ENCODE peak calls at places on chromosomes 3 and 15, in four cellular contexts. T, H, U and B are unnamed samples.

GRCh38 chr3:12782172-12782815 is 14.2 kb upstream of the CAND2 start:
- DNase-seq in T (peak; percentile 75), H (no peak), U (no peak), B (no peak)

GRCh38 chr3:50100956-50101845 is 12.5 kb downstream of the RBM5 start:
- DNase-seq in T (peak; percentile 66), H (no peak), U (no peak), B (no peak)

GRCh38 chr15:34241376-34242350 is 16.8 kb downstream of the EMC4 start:
- DNase-seq in T (peak; percentile 51), H (peak; percentile 75), U (peak; percentile 43), B (no peak)

GRCh38 chr15:63896336-63897115 is 62.8 kb upstream of the HERC1 start:
- DNase-seq in T (peak; percentile 81), H (peak; percentile 50), U (peak; percentile 85), B (peak; percentile 90)

GRCh38 chr3:10196389-10197052 is 31.8 kb downstream of the IRAK2 start:
- DNase-seq in T (peak; percentile 90), H (no peak), U (no peak), B (peak; percentile 40)

GRCh38 chr15:85125056-85125661 is 143.5 kb downstream of the PDE8A start:
- DNase-seq in T (peak; percentile 57), H (no peak), U (no peak), B (no peak)

GRCh38 chr15:36323607-36324006 is 255.8 kb upstream of the CDIN1 start:
- DNase-seq in T (no peak), H (no peak), U (no peak), B (no peak)

GRCh38 chr3:61561374-61562041 is at the start of gene PTPRG:
- DNase-seq in T (peak; percentile 94), H (peak; percentile 68), U (no peak), B (no peak)

GRCh38 chr15:51780636-51781035 is 29.2 kb downstream of the TMOD2 start:
- DNase-seq in T (peak; percentile 15), H (no peak), U (no peak), B (no peak)

GRCh38 chr15:99416191-99417188 is 149.3 kb upstream of the MEF2A start:
- DNase-seq in T (no peak), H (no peak), U (no peak), B (no peak)

GRCh38 chr3:170037463-170038433 is at the start of gene GPR160:
- DNase-seq in T (peak; percentile 15), H (peak; percentile 54), U (peak; percentile 79), B (no peak)

GRCh38 chr3:53312832-53313231 is 34.5 kb downstream of the DCP1A start:
- DNase-seq in T (no peak), H (no peak), U (no peak), B (no peak)

GRCh38 chr3:14816359-14816758 is 2.4 kb upstream of the FGD5 start:
- DNase-seq in T (no peak), H (no peak), U (no peak), B (no peak)

GRCh38 chr3:42960781-42961180 is 18.3 kb upstream of the GASK1A start:
- DNase-seq in T (no peak), H (no peak), U (no peak), B (no peak)

GRCh38 chr15:74176262-74177208 is 3.0 kb downstream of the ISLR start:
- DNase-seq in T (no peak), H (no peak), U (no peak), B (no peak)
- TF ChIP-seq ELK1 in T (no peak), H (no peak), U (no peak), B (no peak)

GRCh38 chr3:71703796-71704195 is 21.4 kb downstream of the EIF4E3 start:
- DNase-seq in T (no peak), H (no peak), U (no peak), B (no peak)
- TF ChIP-seq ELK1 in T (no peak), H (no peak), U (no peak), B (no peak)

GRCh38 chr15:77033729-77034619 is 36.9 kb downstream of the TSPAN3 start:
- DNase-seq in T (no peak), H (no peak), U (no peak), B (no peak)

GRCh38 chr15:77035999-77036471 is 34.9 kb downstream of the TSPAN3 start:
- DNase-seq in T (no peak), H (no peak), U (no peak), B (no peak)

GRCh38 chr15:77035584-77035983 is 35.3 kb downstream of the TSPAN3 start:
- DNase-seq in T (no peak), H (no peak), U (no peak), B (no peak)

GRCh38 chr15:77033417-77033728 is 37.5 kb downstream of the TSPAN3 start:
- DNase-seq in T (no peak), H (no peak), U (no peak), B (no peak)

DNA sequence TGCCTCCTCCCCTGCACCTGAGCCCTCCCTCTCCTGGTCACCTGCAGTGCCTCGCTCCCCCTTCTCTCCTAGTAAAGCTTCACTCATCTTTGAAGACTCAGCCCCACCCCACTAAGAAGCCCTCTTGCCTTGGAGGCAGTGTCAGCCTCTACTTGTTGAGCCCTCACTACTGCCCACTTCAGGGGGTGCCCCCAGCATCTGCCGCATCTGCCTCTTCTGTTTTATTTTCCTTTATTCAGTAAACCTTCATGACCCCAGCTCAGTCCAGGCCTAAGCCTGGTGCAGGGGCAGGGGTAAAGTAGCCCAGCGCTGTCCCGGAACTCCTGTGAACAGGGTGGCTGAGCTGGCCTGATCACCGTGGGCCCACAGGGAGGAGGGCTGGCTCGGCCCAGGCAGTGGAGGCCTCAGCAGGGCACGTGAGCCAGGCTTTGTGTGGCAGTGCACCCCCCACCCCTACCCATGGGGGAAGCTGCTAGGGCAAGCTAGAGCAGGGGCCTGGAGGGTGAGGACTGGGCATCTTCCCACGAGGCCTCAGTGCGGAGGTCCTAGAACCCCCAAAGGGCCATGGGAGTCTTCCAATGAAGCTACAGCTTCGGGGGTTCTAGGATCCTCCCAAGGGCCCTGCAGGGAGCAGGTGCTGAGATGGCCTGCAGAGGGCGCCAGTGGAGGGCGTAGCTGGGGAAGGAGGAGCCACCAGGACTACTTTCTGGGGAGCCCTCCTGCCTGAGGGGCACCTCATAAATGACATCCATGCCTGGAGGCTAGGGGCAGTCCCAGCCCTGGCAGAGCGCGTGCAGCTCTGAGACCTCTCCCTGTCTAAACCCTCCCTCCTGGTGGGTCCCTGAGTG is 36.1 kb downstream of the TSPAN3 start:
- DNase-seq in T (no peak), H (no peak), U (peak; percentile 63), B (no peak)
- TF ChIP-seq ELK1 in T (no peak), H (no peak), U (no peak), B (no peak)

GRCh38 chr3:30347679-30348216 is 258.7 kb upstream of the TGFBR2 start:
- DNase-seq in T (peak; percentile 92), H (no peak), U (no peak), B (no peak)
- TF ChIP-seq ELK1 in T (no peak), H (no peak), U (no peak), B (no peak)

DNA sequence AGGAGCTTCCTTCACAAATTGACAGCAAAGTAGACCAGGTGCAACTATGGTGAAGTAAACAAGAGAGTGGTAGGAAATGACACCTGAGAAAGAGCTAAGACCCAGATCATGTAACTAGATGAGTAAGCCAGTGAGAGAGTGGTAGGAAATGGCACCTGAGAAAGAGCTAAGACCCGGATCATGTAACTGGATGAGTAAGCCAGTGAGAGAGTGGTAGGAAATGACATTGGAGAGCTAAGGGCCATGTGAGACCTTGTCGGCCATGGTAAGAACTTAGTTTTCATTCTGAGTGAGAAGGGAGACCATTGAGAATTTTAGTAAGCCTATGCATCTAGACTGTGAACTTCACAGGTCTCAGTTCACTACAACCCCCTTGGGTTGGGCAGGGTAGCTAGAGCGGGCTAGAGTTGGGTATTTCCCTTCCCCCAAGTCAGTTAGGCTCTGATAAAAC is 5.4 kb upstream of the SENP7 start:
- DNase-seq in T (peak; percentile 32), H (peak; percentile 6), U (no peak), B (peak; percentile 92)
- TF ChIP-seq ELK1 in T (no peak), H (no peak), U (no peak), B (no peak)

GRCh38 chr15:57054351-57054750 is 135.9 kb downstream of the TCF12 start:
- DNase-seq in T (no peak), H (no peak), U (no peak), B (no peak)
- TF ChIP-seq ELK1 in T (no peak), H (no peak), U (no peak), B (no peak)